ENCODE peak calls at places on chromosomes 7 and 10, in seven cellular contexts. H, V, C, S, K, I and M are unnamed samples. For H3K4me1, the result is how much of the 10 kb centered on the place peaks cover.

GRCh38 chr10:28263136-28263857 is 39.6 kb downstream of the MPP7 start:
- DNase-seq in K (no peak), H (no peak), V (no peak), S (no peak), I (no peak), C (peak), M (no peak)

GRCh38 chr7:17580141-17580540 is 281.7 kb downstream of the AHR start:
- DNase-seq in H (no peak), C (no peak), S (no peak), I (no peak), K (no peak), V (peak), M (no peak)

GRCh38 chr7:96321041-96321669 is 743 bp downstream of the SLC25A13 start:
- DNase-seq in C (peak), I (peak), H (peak), K (no peak), V (peak), S (peak), M (no peak)

GRCh38 chr7:18420758-18421157 is 74.8 kb upstream of the HDAC9 start:
- DNase-seq in S (no peak), H (no peak), V (no peak), C (no peak), I (no peak), K (no peak), M (no peak)

GRCh38 chr10:102597131-102597891 is 47.0 kb upstream of the TRIM8 start:
- DNase-seq in S (no peak), K (no peak), H (no peak), C (no peak), I (no peak), V (no peak), M (no peak)

GRCh38 chr7:84757756-84758155 is 429.1 kb downstream of the SEMA3D start:
- DNase-seq in H (no peak), S (no peak), K (no peak), C (no peak), V (no peak), I (no peak), M (no peak)

GRCh38 chr10:46220872-46221538 is 65.8 kb upstream of the ANTXRL start:
- DNase-seq in C (no peak), I (no peak), K (no peak), S (no peak), V (no peak), H (no peak), M (no peak)

GRCh38 chr7:89695241-89695640 is 459.0 kb upstream of the STEAP1 start:
- DNase-seq in K (no peak), C (no peak), V (no peak), S (no peak), I (no peak), H (no peak), M (no peak)

GRCh38 chr7:27210441-27211083 is 10.7 kb upstream of the HOXA13 start:
- DNase-seq in C (peak), K (no peak), S (no peak), V (peak), I (no peak), H (no peak), M (no peak)

GRCh38 chr7:144818516-144818915 is 17.3 kb downstream of the TPK1 start:
- DNase-seq in I (no peak), S (no peak), C (no peak), K (peak), V (no peak), H (peak), M (peak)

GRCh38 chr10:33422779-33423520 is 88.5 kb upstream of the NRP1 start:
- DNase-seq in H (no peak), C (peak), K (no peak), I (no peak), S (no peak), V (no peak), M (no peak)

GRCh38 chr10:78991187-78991586 is 77.6 kb upstream of the ZMIZ1 start:
- DNase-seq in I (no peak), C (no peak), K (no peak), S (no peak), V (no peak), H (no peak), M (no peak)

GRCh38 chr10:96743988-96744585 is 23.8 kb upstream of the PIK3AP1 start:
- DNase-seq in H (no peak), K (no peak), V (peak), S (no peak), I (peak), C (no peak), M (no peak)

GRCh38 chr10:94307046-94307615 is 55.6 kb downstream of the NOC3L start:
- DNase-seq in C (no peak), K (no peak), I (no peak), H (no peak), S (no peak), V (no peak), M (no peak)

GRCh38 chr10:73017955-73018480 is 63.4 kb upstream of the PLA2G12B start:
- DNase-seq in S (peak), C (no peak), I (no peak), H (no peak), K (no peak), V (no peak), M (no peak)

GRCh38 chr7:77415474-77415821 is 701 bp downstream of the GSAP start:
- DNase-seq in K (peak), C (peak), S (no peak), V (peak), I (no peak), H (no peak), M (no peak)

GRCh38 chr7:119482209-119482608 is 790.8 kb upstream of the KCND2 start:
- DNase-seq in H (no peak), S (no peak), I (no peak), C (no peak), K (no peak), V (no peak), M (no peak)

GRCh38 chr10:132484922-132485321 is 52.7 kb upstream of the INPP5A start:
- DNase-seq in I (no peak), V (no peak), K (no peak), S (no peak), C (no peak), H (no peak), M (no peak)

GRCh38 chr10:112071596-112072133 is 111.9 kb downstream of the GPAM start:
- DNase-seq in H (no peak), I (no peak), K (no peak), C (no peak), S (no peak), V (no peak), M (no peak)

GRCh38 chr7:42945821-42946615 is 13.8 kb downstream of the MRPL32 start:
- DNase-seq in I (no peak), C (no peak), H (no peak), V (no peak), K (no peak), S (no peak), M (no peak)

GRCh38 chr7:121832347-121832746 is 40.6 kb upstream of the PTPRZ1 start:
- DNase-seq in V (no peak), K (no peak), C (no peak), S (no peak), H (no peak), I (no peak), M (no peak)

GRCh38 chr7:144057954-144058353 is 9.2 kb downstream of the OR2A5 start:
- DNase-seq in I (no peak), V (peak), S (no peak), C (no peak), K (no peak), H (no peak), M (no peak)

GRCh38 chr10:52729259-52730104 is 43.1 kb downstream of the MBL2 start:
- DNase-seq in V (no peak), S (no peak), C (no peak), I (no peak), H (no peak), K (no peak), M (no peak)

GRCh38 chr7:53541467-53541866 is 506.0 kb downstream of the POM121L12 start:
- DNase-seq in C (no peak), K (no peak), H (no peak), V (no peak), S (no peak), I (no peak), M (no peak)
- H3K4me1 ChIP-seq in C (under half), K (under half), H (under half), V (under half), S (under half), I (under half), M (under half)

GRCh38 chr10:101015582-101015973 is 15.4 kb downstream of the PDZD7 start:
- DNase-seq in C (no peak), H (no peak), I (no peak), K (no peak), S (peak), V (no peak), M (no peak)

GRCh38 chr10:101013365-101013825 is 13.8 kb downstream of the LZTS2 start:
- DNase-seq in H (no peak), C (no peak), V (no peak), S (peak), K (no peak), I (peak), M (no peak)

GRCh38 chr10:101014966-101015581 is 15.5 kb downstream of the LZTS2 start:
- DNase-seq in K (no peak), H (no peak), V (no peak), C (no peak), S (peak), I (no peak), M (no peak)

GRCh38 chr10:101012525-101013364 is 13.1 kb downstream of the LZTS2 start:
- DNase-seq in C (peak), I (peak), S (peak), V (peak), H (peak), K (peak), M (peak)

GRCh38 chr10:101014230-101014884 is 14.7 kb downstream of the LZTS2 start:
- DNase-seq in I (peak), H (peak), V (peak), C (peak), S (peak), K (peak), M (peak)
- H3K4me1 ChIP-seq in I (under half), H (under half), V (under half), C (under half), S (under half), K (under half), M (under half)

DNA sequence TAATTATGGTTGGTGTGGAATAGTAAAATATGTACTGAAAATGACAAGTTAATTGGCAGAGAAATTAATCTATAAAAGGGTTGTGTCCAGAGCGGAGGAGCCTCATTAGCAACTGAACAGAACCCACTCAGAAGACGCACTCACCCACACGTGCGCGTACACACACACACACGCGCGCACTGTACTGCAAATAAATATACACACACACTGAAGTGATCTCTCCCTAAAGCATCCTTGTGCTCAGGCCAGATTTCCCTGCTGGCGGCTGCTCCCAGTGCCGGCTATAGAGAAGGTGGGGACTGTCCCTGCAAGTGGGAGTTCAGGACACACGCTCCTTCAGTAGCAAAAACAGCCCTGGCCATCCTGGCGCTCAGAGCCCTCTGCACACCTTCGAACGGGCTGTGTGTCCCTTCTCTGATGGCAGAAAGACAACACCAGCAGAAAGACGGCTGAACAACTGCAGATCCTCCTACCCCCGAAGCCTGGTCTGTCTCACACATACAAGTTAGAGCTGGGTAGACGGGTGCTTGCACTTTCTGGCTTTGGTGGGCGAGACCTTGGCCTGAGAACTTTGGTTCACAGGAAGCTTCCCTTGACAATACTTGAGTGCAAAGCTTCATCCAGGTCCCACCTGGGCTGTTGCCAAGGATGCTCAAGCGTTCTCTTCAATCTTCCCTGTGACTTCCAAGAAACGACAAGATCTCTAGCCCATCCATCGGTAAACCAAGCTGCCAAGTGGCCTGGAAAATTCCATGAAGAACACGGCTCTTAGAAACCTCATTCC is 85.0 kb downstream of the CHST15 start:
- DNase-seq in S (peak), H (no peak), K (no peak), I (peak), V (no peak), C (no peak), M (no peak)
- H3K4me1 ChIP-seq in S (under half), H (under half), K (under half), I (under half), V (under half), C (under half), M (under half)

GRCh38 chr7:20779041-20779440 is 7.6 kb downstream of the SP8 start:
- DNase-seq in K (no peak), H (no peak), S (no peak), I (no peak), C (no peak), V (no peak), M (no peak)

GRCh38 chr7:20776214-20776875 is 10.3 kb downstream of the SP8 start:
- DNase-seq in I (no peak), K (no peak), S (no peak), C (no peak), H (no peak), V (no peak), M (no peak)

GRCh38 chr7:20777377-20778062 is 9.2 kb downstream of the SP8 start:
- DNase-seq in S (no peak), H (no peak), C (peak), K (no peak), V (no peak), I (no peak), M (no peak)

GRCh38 chr7:20776942-20777341 is 9.7 kb downstream of the SP8 start:
- DNase-seq in K (no peak), V (no peak), S (no peak), I (no peak), H (no peak), C (no peak), M (no peak)

GRCh38 chr7:20778063-20778721 is 8.5 kb downstream of the SP8 start:
- DNase-seq in V (no peak), H (no peak), K (no peak), I (no peak), C (peak), S (no peak), M (no peak)
- H3K4me1 ChIP-seq in V (under half), H (under half), K (under half), I (under half), C (under half), S (under half), M (under half)

DNA sequence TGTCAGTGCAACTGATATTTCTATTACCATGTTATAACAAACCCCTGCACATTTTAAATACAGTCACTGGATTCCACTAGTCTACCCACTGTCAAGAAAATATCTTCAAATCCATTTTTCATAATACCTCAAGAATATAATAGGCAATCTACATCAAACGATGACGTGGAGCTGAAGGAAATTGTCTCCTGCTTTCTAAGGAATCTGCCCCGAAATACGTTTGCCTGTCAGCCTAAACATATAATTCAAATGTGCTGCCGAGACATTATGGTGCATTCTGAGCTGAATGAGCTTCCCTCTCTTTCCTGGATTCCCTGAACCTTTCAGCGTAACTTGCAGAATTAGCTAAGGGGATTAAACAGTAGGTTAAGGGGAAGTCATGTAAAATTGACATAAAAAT is 306.8 kb downstream of the SORCS1 start:
- DNase-seq in K (no peak), V (no peak), I (no peak), C (no peak), S (no peak), H (no peak), M (no peak)
- H3K4me1 ChIP-seq in K (under half), V (under half), I (under half), C (under half), S (under half), H (under half), M (under half)

DNA sequence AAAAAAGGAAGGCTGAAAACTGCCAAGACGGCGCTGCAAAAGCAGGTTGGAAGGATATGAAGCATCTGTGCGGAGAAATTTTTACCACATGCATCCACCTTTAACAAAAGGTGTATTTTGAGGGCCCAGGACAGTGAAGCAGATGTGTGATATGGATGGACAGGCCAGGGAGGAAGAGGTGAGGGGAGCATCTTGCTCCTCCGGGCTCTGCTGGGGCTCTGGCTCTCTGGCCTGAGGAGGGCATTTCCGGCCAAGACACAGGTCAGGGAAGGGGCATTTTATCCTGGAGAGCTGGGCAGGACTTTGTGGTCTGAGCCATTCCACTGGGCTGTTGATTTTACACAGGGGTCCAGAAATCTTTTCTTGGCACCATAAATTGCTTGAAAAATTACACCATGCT is 175.1 kb downstream of the ZMYND11 start:
- DNase-seq in H (no peak), I (no peak), V (no peak), S (no peak), C (no peak), K (no peak), M (no peak)
- H3K4me1 ChIP-seq in H (under half), I (under half), V (under half), S (under half), C (under half), K (under half), M (under half)

GRCh38 chr10:30215631-30216030 is 133.4 kb downstream of the MTPAP start:
- DNase-seq in H (no peak), K (no peak), V (peak), C (no peak), I (no peak), S (no peak), M (no peak)
- H3K4me1 ChIP-seq in H (under half), K (under half), V (under half), C (under half), I (under half), S (under half), M (under half)

DNA sequence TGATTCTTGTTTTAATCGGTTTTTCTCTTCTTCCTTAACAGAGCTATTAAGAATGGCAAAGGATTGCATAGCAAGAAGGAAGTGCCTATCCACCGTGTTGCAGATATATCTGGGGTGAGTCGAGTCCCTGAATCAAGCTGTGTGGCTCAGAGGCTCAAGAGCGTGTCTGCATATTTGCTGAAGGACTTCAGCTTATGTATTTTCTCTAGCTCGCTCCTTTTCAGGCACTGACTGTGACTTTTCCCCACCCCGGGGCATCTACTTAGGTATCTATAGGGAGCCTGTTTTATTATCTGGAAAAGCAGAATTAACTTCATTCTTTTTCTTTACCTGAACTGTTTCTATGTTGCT is 126.6 kb downstream of the LRRC4 start:
- DNase-seq in I (no peak), S (no peak), C (no peak), K (no peak), V (no peak), H (no peak), M (no peak)
- H3K4me1 ChIP-seq in I (under half), S (under half), C (under half), K (under half), V (under half), H (under half), M (under half)